ENCODE peak calls at places on chromosome X, in eight cellular contexts. P is AG09309, E is glomerular endothelial cell, X is left ventricle myocardium inferior, K is testis, N is T-helper 9 cell, D is posterior cingulate gyrus, R is HEK293T. M is an unnamed sample.

GRCh38 chrX:29254515-29254914 is 667.3 kb downstream of the IL1RAPL1 start:
- DNase-seq in P (no peak), E (no peak), X (no peak), K (no peak), N (no peak), D (no peak), R (no peak), M (no peak)

GRCh38 chrX:153638041-153638371 is 9.0 kb upstream of the DUSP9 start:
- DNase-seq in P (no peak), E (no peak), X (no peak), K (no peak), N (no peak), D (no peak), R (no peak), M (no peak)

GRCh38 chrX:119708936-119709335 is 16.0 kb upstream of the SEPTIN6 start:
- DNase-seq in P (no peak), E (no peak), X (no peak), K (no peak), N (no peak), D (no peak), R (no peak), M (no peak)

GRCh38 chrX:119132961-119133360 is 5.3 kb upstream of the KIAA1210 start:
- DNase-seq in P (no peak), E (no peak), X (no peak), K (no peak), N (no peak), D (no peak), R (no peak), M (no peak)

GRCh38 chrX:20514358-20514757 is 247.6 kb upstream of the RPS6KA3 start:
- DNase-seq in P (peak), E (no peak), X (no peak), K (no peak), N (no peak), D (no peak), R (no peak), M (no peak)

GRCh38 chrX:100980608-100981497 is 11.3 kb downstream of the ARL13A start:
- DNase-seq in P (no peak), E (no peak), X (no peak), K (no peak), N (no peak), D (no peak), R (no peak), M (no peak)

GRCh38 chrX:124994404-124994803 is 325.3 kb upstream of the TEX13C start:
- DNase-seq in P (no peak), E (no peak), X (no peak), K (no peak), N (no peak), D (no peak), R (no peak), M (no peak)

GRCh38 chrX:65537229-65537628 is 2.6 kb upstream of the LAS1L start:
- DNase-seq in P (no peak), E (no peak), X (no peak), K (no peak), N (no peak), D (no peak), R (no peak), M (peak)

GRCh38 chrX:39718951-39719350 is 378.8 kb downstream of the BCOR start:
- DNase-seq in P (no peak), E (no peak), X (no peak), K (no peak), N (no peak), D (no peak), R (no peak), M (no peak)

GRCh38 chrX:83508526-83509245 is 596 bp downstream of the POU3F4 start:
- DNase-seq in P (no peak), E (no peak), X (no peak), K (no peak), N (no peak), D (peak), R (no peak), M (no peak)

GRCh38 chrX:118182050-118182449 is 65.4 kb upstream of the KLHL13 start:
- DNase-seq in P (no peak), E (no peak), X (no peak), K (no peak), N (no peak), D (no peak), R (no peak), M (no peak)

GRCh38 chrX:39613997-39614679 is 483.6 kb downstream of the BCOR start:
- DNase-seq in P (no peak), E (no peak), X (no peak), K (no peak), N (no peak), D (no peak), R (no peak), M (no peak)

GRCh38 chrX:107563851-107564250 is 64.5 kb upstream of the PRPS1 start:
- DNase-seq in P (no peak), E (no peak), X (no peak), K (no peak), N (no peak), D (no peak), R (no peak), M (no peak)

GRCh38 chrX:15233416-15234015 is 36.4 kb downstream of the ASB9 start:
- DNase-seq in P (no peak), E (no peak), X (no peak), K (no peak), N (no peak), D (no peak), R (no peak), M (no peak)

GRCh38 chrX:132272826-132273225 is 53.6 kb upstream of the RAP2C start:
- DNase-seq in P (no peak), E (no peak), X (no peak), K (no peak), N (no peak), D (no peak), R (no peak), M (no peak)

GRCh38 chrX:123738378-123738955 is 5.6 kb upstream of the THOC2 start:
- DNase-seq in P (no peak), E (no peak), X (no peak), K (no peak), N (no peak), D (peak), R (no peak), M (no peak)

GRCh38 chrX:21940356-21940829 is at the start of gene SMS:
- DNase-seq in P (no peak), E (no peak), X (peak), K (peak), N (peak), D (peak), R (peak), M (peak)

GRCh38 chrX:15686818-15687685 is 22.4 kb upstream of the CLTRN start:
- DNase-seq in P (peak), E (peak), X (no peak), K (peak), N (peak), D (no peak), R (peak), M (peak)

GRCh38 chrX:2823795-2824386 is 4.8 kb upstream of the GYG2 start:
- DNase-seq in P (no peak), E (no peak), X (no peak), K (no peak), N (no peak), D (no peak), R (no peak), M (no peak)

GRCh38 chrX:26522501-26522900 is 306.5 kb downstream of the MAGEB5 start:
- DNase-seq in P (no peak), E (no peak), X (no peak), K (no peak), N (no peak), D (no peak), R (no peak), M (no peak)